ENCODE peak calls at places on chromosomes 13 and 19, in four cellular contexts. T is H54, I is amniotic stem cell, Y is HAP-1. P is an unnamed sample.

GRCh38 chr13:21218351-21219043 is 42.0 kb downstream of the MRPL57 start:
- DNase-seq in I (no peak), T (no peak), Y (no peak), P (no peak)

GRCh38 chr13:109867766-109868165 is 81.4 kb upstream of the IRS2 start:
- DNase-seq in T (no peak), Y (no peak), I (no peak), P (no peak)

GRCh38 chr13:51950722-51951121 is 60.5 kb downstream of the ATP7B start:
- DNase-seq in Y (no peak), I (no peak), T (no peak), P (no peak)

GRCh38 chr19:37654118-37654517 is 1.1 kb downstream of the ZFP30 start:
- DNase-seq in T (no peak), Y (no peak), I (no peak), P (no peak)

GRCh38 chr19:31340059-31341025 is 8.9 kb downstream of the TSHZ3 start:
- DNase-seq in I (no peak), Y (peak; percentile 40), T (no peak), P (no peak)

GRCh38 chr19:55245236-55245904 is 13.4 kb downstream of the PPP6R1 start:
- DNase-seq in Y (no peak), I (no peak), T (no peak), P (no peak)

GRCh38 chr13:25738342-25738771 is 313.5 kb downstream of the SHISA2 start:
- DNase-seq in T (no peak), I (no peak), Y (peak; percentile 64), P (no peak)

GRCh38 chr13:40530961-40531360 is 135.5 kb downstream of the FOXO1 start:
- DNase-seq in Y (no peak), T (no peak), I (no peak), P (no peak)

GRCh38 chr19:35693835-35694599 is 10.3 kb upstream of the ZBTB32 start:
- DNase-seq in I (peak; percentile 89), Y (peak; percentile 93), T (peak; percentile 93), P (peak; percentile 94)

GRCh38 chr13:62193919-62194318 is 778.3 kb upstream of the PCDH20 start:
- DNase-seq in T (no peak), Y (no peak), I (no peak), P (no peak)

GRCh38 chr13:39451301-39451700 is 151.7 kb downstream of the LHFPL6 start:
- DNase-seq in T (no peak), I (no peak), Y (peak; percentile 24), P (peak; percentile 43)

GRCh38 chr19:29640231-29640630 is 25.0 kb upstream of the PLEKHF1 start:
- DNase-seq in T (no peak), I (no peak), Y (no peak), P (no peak)

GRCh38 chr19:21143846-21144245 is 2.0 kb downstream of the ZNF431 start:
- DNase-seq in I (no peak), T (no peak), Y (no peak), P (no peak)

GRCh38 chr13:64723735-64724134 is 2506.4 kb downstream of the PCDH9 start:
- DNase-seq in Y (peak; percentile 38), T (peak; percentile 25), I (peak; percentile 35), P (no peak)

GRCh38 chr13:108961542-108962125 is 332.2 kb downstream of the MYO16 start:
- DNase-seq in Y (peak; percentile 8), T (peak; percentile 28), I (peak; percentile 8), P (peak; percentile 75)

GRCh38 chr19:55070755-55071502 is 4.7 kb upstream of the EPS8L1 start:
- DNase-seq in Y (no peak), I (no peak), T (peak; percentile 100), P (no peak)

GRCh38 chr19:29882719-29883105 is 59.3 kb upstream of the URI1 start:
- DNase-seq in I (no peak), Y (no peak), T (no peak), P (no peak)

GRCh38 chr13:35530147-35530546 is 53.7 kb upstream of the MAB21L1 start:
- DNase-seq in Y (no peak), I (no peak), T (no peak), P (no peak)

GRCh38 chr13:97067342-97067895 is 73.1 kb upstream of the OXGR1 start:
- DNase-seq in T (no peak), I (no peak), Y (no peak), P (no peak)

GRCh38 chr13:76225815-76226489 is 589.8 kb downstream of the LMO7 start:
- DNase-seq in I (no peak), T (no peak), Y (no peak), P (peak; percentile 21)

GRCh38 chr13:67238277-67238859 is 8.2 kb upstream of the PCDH9 start:
- DNase-seq in I (no peak), Y (no peak), T (no peak), P (peak; percentile 73)

GRCh38 chr19:45413497-45413896 is 7.1 kb downstream of the POLR1G start:
- DNase-seq in T (no peak), Y (no peak), I (no peak), P (no peak)

GRCh38 chr19:36460046-36460445 is 29.3 kb downstream of the ZNF566 start:
- DNase-seq in Y (no peak), I (no peak), T (no peak), P (no peak)

GRCh38 chr19:45200614-45201013 is 22.0 kb downstream of the BLOC1S3 start:
- DNase-seq in T (no peak), Y (peak; percentile 51), I (no peak), P (peak; percentile 56)

GRCh38 chr19:47663435-47663910 is 49.7 kb upstream of the EHD2 start:
- DNase-seq in I (peak; percentile 62), T (peak; percentile 30), Y (no peak), P (no peak)

GRCh38 chr19:39878398-39878797 is 32.2 kb upstream of the FBL start:
- DNase-seq in T (no peak), I (no peak), Y (no peak), P (no peak)

GRCh38 chr19:342801-343421 is 1.7 kb downstream of the MIER2 start:
- DNase-seq in Y (peak; percentile 39), T (peak; percentile 73), I (peak; percentile 42), P (peak; percentile 78)

GRCh38 chr19:10352764-10353671 is 13.6 kb upstream of the ICAM3 start:
- DNase-seq in Y (peak; percentile 40), I (no peak), T (no peak), P (no peak)

GRCh38 chr19:41784337-41785239 is 11.8 kb upstream of the CEACAM3 start:
- DNase-seq in T (no peak), I (no peak), Y (no peak), P (no peak)

GRCh38 chr13:64371045-64371444 is 2859.1 kb downstream of the PCDH9 start:
- DNase-seq in T (peak; percentile 23), I (no peak), Y (no peak), P (no peak)